ENCODE peak calls at places on chromosomes 12 and 14, in ten cellular contexts. T is kidney tubule cell, O is amniotic stem cell, P is ELF-1, E is T-helper 2 cell, V is GM20000, Y is iris pigment epithelial cell, K is small intestine, U is left ventricle myocardium inferior, Z is WTC11. S is an unnamed sample.
A peak's percentile ranks its signal among the peaks of the same experiment; 100 is the strongest.

GRCh38 chr12:7989827-7990491 is 42.6 kb upstream of the FOXJ2 start:
- DNase-seq in T (no peak), O (no peak), P (no peak), E (peak; percentile 62), V (peak; percentile 22), Y (peak; percentile 10), K (peak; percentile 38), U (peak; percentile 32), Z (no peak), S (no peak)

GRCh38 chr12:132559652-132560420 is 50.5 kb downstream of the LRCOL1 start:
- DNase-seq in T (peak; percentile 73), O (peak; percentile 5), P (peak; percentile 25), E (no peak), V (peak; percentile 93), Y (peak; percentile 53), K (peak; percentile 55), U (peak; percentile 38), Z (peak; percentile 53), S (peak; percentile 82)

GRCh38 chr14:100077441-100077840 is 12.2 kb downstream of the EVL start:
- DNase-seq in T (no peak), O (no peak), P (no peak), E (no peak), V (no peak), Y (no peak), K (no peak), U (no peak), Z (no peak), S (no peak)

GRCh38 chr14:55123101-55123500 is 6.0 kb upstream of the LGALS3 start:
- DNase-seq in T (peak; percentile 85), O (peak; percentile 43), P (no peak), E (no peak), V (no peak), Y (peak; percentile 90), K (no peak), U (no peak), Z (no peak), S (no peak)

GRCh38 chr12:14113031-14113430 is 131.6 kb upstream of the GRIN2B start:
- DNase-seq in T (no peak), O (no peak), P (no peak), E (no peak), V (no peak), Y (no peak), K (no peak), U (no peak), Z (no peak), S (no peak)

GRCh38 chr12:6635856-6636521 is at the start of gene LPAR5:
- DNase-seq in T (peak; percentile 53), O (no peak), P (peak; percentile 69), E (no peak), V (peak; percentile 71), Y (peak; percentile 44), K (peak; percentile 93), U (no peak), Z (peak; percentile 52), S (no peak)

GRCh38 chr14:93160353-93160801 is 24.3 kb downstream of the MOAP1 start:
- DNase-seq in T (peak; percentile 43), O (no peak), P (peak; percentile 45), E (no peak), V (no peak), Y (peak; percentile 29), K (peak; percentile 21), U (no peak), Z (peak; percentile 29), S (no peak)

GRCh38 chr14:61567838-61568571 is 127.3 kb upstream of the HIF1A start:
- DNase-seq in T (no peak), O (no peak), P (peak; percentile 66), E (no peak), V (no peak), Y (peak; percentile 40), K (no peak), U (no peak), Z (no peak), S (no peak)

GRCh38 chr14:59359451-59360124 is 105.6 kb downstream of the GPR135 start:
- DNase-seq in T (no peak), O (no peak), P (no peak), E (no peak), V (no peak), Y (no peak), K (no peak), U (no peak), Z (no peak), S (no peak)

GRCh38 chr12:117564885-117565284 is 203.5 kb upstream of the NOS1 start:
- DNase-seq in T (no peak), O (no peak), P (no peak), E (no peak), V (no peak), Y (peak; percentile 3), K (no peak), U (no peak), Z (no peak), S (no peak)

GRCh38 chr14:81668626-81669274 is 135.1 kb upstream of the SEL1L start:
- DNase-seq in T (no peak), O (no peak), P (no peak), E (no peak), V (no peak), Y (no peak), K (no peak), U (no peak), Z (no peak), S (no peak)

GRCh38 chr14:103543721-103544626 is 15.0 kb downstream of the TRMT61A start:
- DNase-seq in T (no peak), O (no peak), P (no peak), E (no peak), V (no peak), Y (no peak), K (no peak), U (peak; percentile 56), Z (no peak), S (peak; percentile 87)

GRCh38 chr12:104303538-104304151 is at the start of gene EID3:
- DNase-seq in T (peak; percentile 88), O (peak; percentile 40), P (peak; percentile 90), E (peak; percentile 83), V (peak; percentile 89), Y (peak; percentile 82), K (peak; percentile 83), U (peak; percentile 93), Z (peak; percentile 91), S (peak; percentile 89)

GRCh38 chr14:94673781-94674231 is 61.6 kb downstream of the SERPINA3 start:
- DNase-seq in T (no peak), O (no peak), P (no peak), E (no peak), V (no peak), Y (peak; percentile 63), K (no peak), U (no peak), Z (no peak), S (no peak)

GRCh38 chr14:32508281-32508680 is 179.2 kb downstream of the AKAP6 start:
- DNase-seq in T (no peak), O (no peak), P (no peak), E (no peak), V (no peak), Y (peak; percentile 83), K (no peak), U (no peak), Z (no peak), S (no peak)

GRCh38 chr12:57604454-57605307 is at the start of gene DTX3:
- DNase-seq in T (peak; percentile 22), O (no peak), P (no peak), E (no peak), V (peak; percentile 83), Y (no peak), K (peak; percentile 8), U (peak; percentile 55), Z (peak; percentile 52), S (peak; percentile 71)

GRCh38 chr12:111450676-111451075 is 45.0 kb downstream of the SH2B3 start:
- DNase-seq in T (no peak), O (no peak), P (no peak), E (no peak), V (no peak), Y (no peak), K (no peak), U (no peak), Z (no peak), S (no peak)

GRCh38 chr14:92726135-92726932 is 22.1 kb downstream of the LGMN start:
- DNase-seq in T (peak; percentile 73), O (no peak), P (peak; percentile 8), E (no peak), V (no peak), Y (peak; percentile 97), K (peak; percentile 92), U (peak; percentile 39), Z (no peak), S (no peak)

GRCh38 chr14:68191567-68192321 is 372.2 kb downstream of the RAD51B start:
- DNase-seq in T (peak; percentile 98), O (no peak), P (no peak), E (no peak), V (no peak), Y (peak; percentile 91), K (peak; percentile 98), U (no peak), Z (no peak), S (no peak)

S was measured in posterior cingulate gyrus.